ENCODE peak calls at places on chromosomes 13 and 19, in eight cellular contexts. J is mammary epithelial cell, Z is adrenal gland, F is nephron progenitor cell, S is GM12865, H is OCI-LY7, A is Caco-2, X is osteoblast. V is an unnamed sample.

GRCh38 chr13:79392882-79393563 is 13.0 kb downstream of the RBM26 start:
- DNase-seq in J (peak; percentile 91), Z (no peak), F (no peak), S (peak; percentile 66), H (no peak), A (no peak), X (no peak), V (peak; percentile 47)

GRCh38 chr19:18464646-18465045 is 26.7 kb upstream of the ISYNA1 start:
- DNase-seq in J (no peak), Z (peak; percentile 94), F (no peak), S (no peak), H (no peak), A (no peak), X (peak; percentile 98), V (no peak)

GRCh38 chr13:62305758-62306157 is 890.1 kb upstream of the PCDH20 start:
- DNase-seq in J (no peak), Z (no peak), F (no peak), S (peak; percentile 69), H (peak; percentile 58), A (no peak), X (no peak), V (no peak)

GRCh38 chr13:111909971-111910671 is 156.8 kb upstream of the SOX1 start:
- DNase-seq in J (no peak), Z (no peak), F (no peak), S (no peak), H (no peak), A (no peak), X (peak; percentile 73), V (no peak)

GRCh38 chr19:33303791-33304759 is 1.7 kb upstream of the CEBPA start:
- DNase-seq in J (no peak), Z (no peak), F (no peak), S (no peak), H (no peak), A (peak; percentile 26), X (peak; percentile 87), V (no peak)

GRCh38 chr13:105952233-105952767 is 583.2 kb downstream of the EFNB2 start:
- DNase-seq in J (no peak), Z (no peak), F (no peak), S (no peak), H (no peak), A (no peak), X (no peak), V (no peak)

GRCh38 chr13:29106651-29107050 is 286.5 kb downstream of the MTUS2 start:
- DNase-seq in J (no peak), Z (no peak), F (no peak), S (no peak), H (no peak), A (no peak), X (no peak), V (no peak)

GRCh38 chr13:57644106-57644505 is 12.6 kb downstream of the PCDH17 start:
- DNase-seq in J (no peak), Z (no peak), F (no peak), S (no peak), H (no peak), A (no peak), X (no peak), V (no peak)

GRCh38 chr19:38373907-38374331 is 452 bp upstream of the PSMD8 start:
- DNase-seq in J (no peak), Z (no peak), F (no peak), S (no peak), H (no peak), A (no peak), X (no peak), V (no peak)

GRCh38 chr19:38376576-38376975 is 2.2 kb downstream of the PSMD8 start:
- DNase-seq in J (no peak), Z (no peak), F (no peak), S (no peak), H (no peak), A (no peak), X (no peak), V (no peak)

GRCh38 chr19:38375098-38375493 is 725 bp downstream of the PSMD8 start:
- DNase-seq in J (no peak), Z (no peak), F (no peak), S (no peak), H (no peak), A (no peak), X (peak; percentile 70), V (no peak)

GRCh38 chr19:38375748-38376147 is 1.4 kb downstream of the PSMD8 start:
- DNase-seq in J (peak; percentile 13), Z (no peak), F (no peak), S (no peak), H (no peak), A (no peak), X (peak; percentile 91), V (no peak)

DNA sequence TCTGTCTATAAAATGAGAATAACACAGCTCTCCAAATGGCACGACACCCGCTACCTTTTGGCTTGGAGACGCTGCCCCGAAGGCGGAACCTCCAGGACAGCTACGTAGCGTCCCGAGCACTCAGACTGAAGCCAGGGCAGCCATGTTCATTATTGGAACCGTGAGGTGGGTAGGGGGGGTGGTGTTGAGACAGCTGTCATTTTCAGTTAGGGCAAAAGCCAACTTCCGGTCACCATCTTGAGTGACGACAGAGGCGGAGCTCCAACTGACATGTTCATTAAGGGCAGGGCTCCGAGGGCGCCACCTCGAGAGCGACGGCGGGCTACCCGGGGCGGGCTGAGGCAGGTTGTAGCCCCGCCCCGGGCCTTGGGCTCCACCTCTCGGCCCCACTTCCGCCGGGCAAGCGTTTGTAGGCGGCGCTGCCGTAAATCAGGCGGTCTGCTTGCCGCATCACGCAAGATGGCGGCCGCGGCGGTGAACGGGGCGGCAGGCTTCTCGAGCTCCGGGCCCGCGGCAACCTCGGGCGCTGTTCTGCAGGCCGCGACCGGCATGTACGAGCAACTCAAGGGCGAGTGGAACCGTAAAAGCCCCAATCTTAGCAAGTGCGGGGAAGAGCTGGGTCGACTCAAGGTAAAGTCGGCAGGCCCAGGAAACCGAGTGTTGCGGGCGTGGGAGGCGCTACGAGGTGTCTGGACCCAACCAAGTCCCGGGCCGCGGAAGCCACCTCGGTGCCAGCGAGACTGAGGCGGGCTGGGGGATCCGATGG is at the start of gene PSMD8:
- DNase-seq in J (peak; percentile 99), Z (peak; percentile 99), F (peak; percentile 97), S (peak; percentile 100), H (peak; percentile 100), A (peak; percentile 99), X (peak; percentile 99), V (peak; percentile 100)
- TF ChIP-seq CTCF in J (no peak), Z (no peak), F (no peak), S (no peak), H (peak; percentile 56), A (no peak), X (no peak), V (no peak)

GRCh38 chr13:77810891-77811290 is 107.7 kb downstream of the EDNRB start:
- DNase-seq in J (no peak), Z (no peak), F (no peak), S (no peak), H (no peak), A (no peak), X (no peak), V (no peak)

GRCh38 chr13:77811981-77812380 is 106.7 kb downstream of the EDNRB start:
- DNase-seq in J (no peak), Z (no peak), F (no peak), S (no peak), H (no peak), A (no peak), X (no peak), V (no peak)

GRCh38 chr13:77815330-77815729 is 103.3 kb downstream of the EDNRB start:
- DNase-seq in J (no peak), Z (no peak), F (no peak), S (no peak), H (no peak), A (no peak), X (no peak), V (no peak)

DNA sequence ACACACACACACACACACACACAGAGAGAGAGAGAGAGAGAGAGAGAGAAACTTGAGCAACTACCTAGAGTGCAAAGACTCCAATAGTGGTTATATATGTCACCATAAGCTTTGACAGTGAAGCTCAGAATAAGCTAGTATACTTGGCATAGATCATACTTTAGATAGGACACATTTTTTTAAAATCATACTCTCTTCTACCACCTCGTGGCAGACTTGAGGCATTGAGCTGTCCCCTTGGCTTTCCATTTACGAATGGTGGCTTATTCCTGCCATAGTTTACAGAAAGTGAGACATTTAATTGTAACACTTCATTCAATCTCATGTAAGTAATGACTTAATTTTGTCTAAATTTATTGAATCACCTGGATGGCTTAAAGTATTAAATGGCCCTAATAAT is 108.2 kb downstream of the EDNRB start:
- DNase-seq in J (peak; percentile 8), Z (no peak), F (no peak), S (peak; percentile 55), H (peak; percentile 28), A (no peak), X (no peak), V (no peak)
- TF ChIP-seq CTCF in J (peak; percentile 57), Z (peak; percentile 51), F (no peak), S (peak; percentile 52), H (peak; percentile 76), A (no peak), X (peak; percentile 18), V (no peak)

GRCh38 chr19:10552596-10553053 is 8.9 kb downstream of the ATG4D start:
- DNase-seq in J (no peak), Z (no peak), F (no peak), S (peak; percentile 40), H (peak; percentile 65), A (peak; percentile 60), X (peak; percentile 96), V (peak; percentile 60)

GRCh38 chr19:10553087-10553667 is 9.5 kb downstream of the ATG4D start:
- DNase-seq in J (no peak), Z (no peak), F (no peak), S (no peak), H (peak; percentile 41), A (no peak), X (peak; percentile 77), V (peak; percentile 33)

GRCh38 chr19:10549733-10550132 is 6.0 kb downstream of the ATG4D start:
- DNase-seq in J (no peak), Z (no peak), F (no peak), S (no peak), H (no peak), A (no peak), X (peak; percentile 74), V (no peak)

GRCh38 chr19:10550336-10550735 is 6.6 kb downstream of the ATG4D start:
- DNase-seq in J (no peak), Z (no peak), F (no peak), S (peak; percentile 45), H (no peak), A (no peak), X (peak; percentile 66), V (peak; percentile 27)

DNA sequence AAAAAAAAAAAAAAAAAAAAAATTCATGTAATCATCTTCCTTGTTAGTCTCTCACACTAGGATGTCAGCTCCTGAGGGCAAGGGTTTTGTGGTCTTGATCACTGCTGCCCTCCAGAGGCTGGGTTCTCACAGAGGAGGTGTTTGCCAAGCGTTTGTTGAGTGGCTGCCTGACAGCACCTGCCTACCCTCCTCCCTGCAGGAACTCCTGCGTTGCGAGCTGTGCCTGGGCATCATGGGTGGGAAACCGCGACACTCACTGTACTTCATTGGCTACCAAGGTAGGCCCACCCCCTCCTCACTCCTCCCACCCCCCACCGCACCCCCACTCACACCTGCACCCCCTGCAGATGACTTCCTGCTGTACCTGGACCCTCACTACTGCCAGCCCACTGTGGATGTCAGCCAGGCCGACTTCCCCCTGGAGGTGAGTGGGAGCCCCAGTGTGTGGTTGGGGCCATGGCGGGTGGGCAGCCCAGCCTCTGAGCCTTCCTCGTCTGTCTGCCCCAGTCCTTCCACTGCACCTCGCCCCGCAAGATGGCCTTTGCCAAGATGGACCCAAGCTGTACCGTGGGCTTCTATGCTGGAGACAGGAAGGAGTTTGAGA is 8.1 kb downstream of the ATG4D start:
- DNase-seq in J (peak; percentile 51), Z (no peak), F (no peak), S (peak; percentile 56), H (peak; percentile 54), A (no peak), X (peak; percentile 91), V (peak; percentile 73)
- TF ChIP-seq CTCF in J (peak; percentile 39), Z (no peak), F (no peak), S (no peak), H (peak; percentile 58), A (no peak), X (peak; percentile 14), V (no peak)

DNA sequence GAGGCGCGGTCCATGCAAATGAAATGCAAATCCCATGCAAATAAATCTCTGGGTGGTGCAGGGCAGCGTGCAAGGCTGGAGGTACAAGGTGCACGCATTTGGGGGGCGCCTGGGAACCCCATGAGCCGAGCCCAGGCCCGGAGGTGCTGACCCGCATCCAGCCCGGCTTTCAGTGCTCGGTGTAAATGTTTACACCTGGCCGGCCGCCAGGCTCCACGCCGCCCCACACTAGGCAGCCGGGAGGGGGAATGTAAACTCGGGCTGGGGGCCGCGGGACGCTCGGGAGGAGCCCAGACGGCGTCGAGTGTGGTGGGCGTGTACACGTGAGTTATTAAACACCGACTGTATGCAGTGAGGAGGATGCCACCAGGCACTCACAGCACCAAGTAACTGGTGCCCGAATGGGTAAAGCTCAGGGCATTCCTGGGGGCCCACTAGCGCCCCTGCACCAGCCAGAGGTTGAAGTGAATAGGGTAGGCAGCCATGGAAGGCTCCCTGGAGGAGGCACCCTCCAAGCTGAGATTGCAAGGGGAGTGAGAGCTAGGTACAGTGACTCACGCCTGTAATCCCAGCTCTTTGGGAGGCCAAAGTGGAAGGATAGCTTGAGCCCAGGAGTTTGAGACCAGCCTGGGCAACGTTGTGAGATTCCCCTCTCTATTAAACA is 17.2 kb downstream of the FUT6 start:
- DNase-seq in J (no peak), Z (no peak), F (no peak), S (no peak), H (no peak), A (no peak), X (peak; percentile 51), V (no peak)
- TF ChIP-seq CTCF in J (no peak), Z (no peak), F (no peak), S (no peak), H (no peak), A (no peak), X (no peak), V (no peak)

V was measured in activated CD8-positive, alpha-beta T cell treated with anti-CD3 and anti-CD28 coated beads for 36 hours.